ENCODE peak calls at places on chromosomes 6 and 20, in five cellular contexts. One of them, this sample, is unnamed.

GRCh38 chr6:131084982-131085381 is 21.9 kb upstream of the EPB41L2 start:
- DNase-seq in aorta: no peak
- DNase-seq in iPS-NIHi11: peak
- DNase-seq in upper lobe of right lung: no peak
- DNase-seq in prostate gland: no peak
- DNase-seq in this sample: no peak

GRCh38 chr20:50678213-50678898 is 13.0 kb downstream of the RIPOR3 start:
- DNase-seq in aorta: no peak
- DNase-seq in iPS-NIHi11: no peak
- DNase-seq in upper lobe of right lung: no peak
- DNase-seq in prostate gland: no peak
- DNase-seq in this sample: peak

GRCh38 chr20:56779452-56780143 is 150.5 kb downstream of the TFAP2C start:
- DNase-seq in aorta: no peak
- DNase-seq in iPS-NIHi11: no peak
- DNase-seq in upper lobe of right lung: no peak
- DNase-seq in prostate gland: no peak
- DNase-seq in this sample: no peak

GRCh38 chr6:135522975-135523692 is 25.6 kb upstream of the AHI1 start:
- DNase-seq in aorta: no peak
- DNase-seq in iPS-NIHi11: no peak
- DNase-seq in upper lobe of right lung: no peak
- DNase-seq in prostate gland: no peak
- DNase-seq in this sample: peak

GRCh38 chr20:62136283-62137091 is 6.7 kb downstream of the PSMA7 start:
- DNase-seq in aorta: peak
- DNase-seq in iPS-NIHi11: peak
- DNase-seq in upper lobe of right lung: peak
- DNase-seq in prostate gland: peak
- DNase-seq in this sample: peak

GRCh38 chr6:19691465-19692167 is 145.6 kb upstream of the ID4 start:
- DNase-seq in aorta: peak
- DNase-seq in iPS-NIHi11: peak
- DNase-seq in upper lobe of right lung: no peak
- DNase-seq in prostate gland: no peak
- DNase-seq in this sample: no peak

GRCh38 chr6:148973809-148974208 is 227.0 kb downstream of the UST start:
- DNase-seq in aorta: no peak
- DNase-seq in iPS-NIHi11: no peak
- DNase-seq in upper lobe of right lung: no peak
- DNase-seq in prostate gland: no peak
- DNase-seq in this sample: no peak

GRCh38 chr6:52536424-52536916 is 40.4 kb downstream of the TRAM2 start:
- DNase-seq in aorta: no peak
- DNase-seq in iPS-NIHi11: no peak
- DNase-seq in upper lobe of right lung: no peak
- DNase-seq in prostate gland: no peak
- DNase-seq in this sample: no peak

GRCh38 chr20:38001981-38002380 is 31.3 kb downstream of the TTI1 start:
- DNase-seq in aorta: no peak
- DNase-seq in iPS-NIHi11: no peak
- DNase-seq in upper lobe of right lung: no peak
- DNase-seq in prostate gland: no peak
- DNase-seq in this sample: no peak

GRCh38 chr6:145711372-145711771 is 23.9 kb downstream of the EPM2A start:
- DNase-seq in aorta: no peak
- DNase-seq in iPS-NIHi11: no peak
- DNase-seq in upper lobe of right lung: no peak
- DNase-seq in prostate gland: no peak
- DNase-seq in this sample: no peak

GRCh38 chr6:28206527-28207243 is 18.4 kb upstream of the ZSCAN9 start:
- DNase-seq in aorta: no peak
- DNase-seq in iPS-NIHi11: peak
- DNase-seq in upper lobe of right lung: no peak
- DNase-seq in prostate gland: no peak
- DNase-seq in this sample: no peak

GRCh38 chr6:138231399-138231886 is 13.2 kb upstream of the PBOV1 start:
- DNase-seq in aorta: no peak
- DNase-seq in iPS-NIHi11: no peak
- DNase-seq in upper lobe of right lung: no peak
- DNase-seq in prostate gland: peak
- DNase-seq in this sample: no peak

GRCh38 chr6:123094768-123095167 is 98.7 kb downstream of the CLVS2 start:
- DNase-seq in aorta: no peak
- DNase-seq in iPS-NIHi11: no peak
- DNase-seq in upper lobe of right lung: no peak
- DNase-seq in prostate gland: no peak
- DNase-seq in this sample: no peak

GRCh38 chr6:9520417-9521151 is 894.3 kb downstream of the TFAP2A start:
- DNase-seq in aorta: no peak
- DNase-seq in iPS-NIHi11: no peak
- DNase-seq in upper lobe of right lung: no peak
- DNase-seq in prostate gland: no peak
- DNase-seq in this sample: peak

GRCh38 chr20:46051556-46052323 is 22.7 kb downstream of the SLC12A5 start:
- DNase-seq in aorta: no peak
- DNase-seq in iPS-NIHi11: peak
- DNase-seq in upper lobe of right lung: no peak
- DNase-seq in prostate gland: no peak
- DNase-seq in this sample: peak

GRCh38 chr20:61567204-61567603 is 315.1 kb downstream of the CDH4 start:
- DNase-seq in aorta: peak
- DNase-seq in iPS-NIHi11: peak
- DNase-seq in upper lobe of right lung: no peak
- DNase-seq in prostate gland: no peak
- DNase-seq in this sample: no peak

GRCh38 chr20:51651921-51652549 is 109.5 kb upstream of the NFATC2 start:
- DNase-seq in aorta: no peak
- DNase-seq in iPS-NIHi11: no peak
- DNase-seq in upper lobe of right lung: no peak
- DNase-seq in prostate gland: no peak
- DNase-seq in this sample: no peak

GRCh38 chr6:157405986-157406385 is 25.0 kb downstream of the ZDHHC14 start:
- DNase-seq in aorta: no peak
- DNase-seq in iPS-NIHi11: no peak
- DNase-seq in upper lobe of right lung: no peak
- DNase-seq in prostate gland: no peak
- DNase-seq in this sample: peak

GRCh38 chr20:13552061-13552460 is 86.7 kb downstream of the TASP1 start:
- DNase-seq in aorta: no peak
- DNase-seq in iPS-NIHi11: no peak
- DNase-seq in upper lobe of right lung: no peak
- DNase-seq in prostate gland: no peak
- DNase-seq in this sample: no peak

GRCh38 chr20:10033905-10034304 is 882 bp upstream of the ANKEF1 start:
- DNase-seq in aorta: no peak
- DNase-seq in iPS-NIHi11: no peak
- DNase-seq in upper lobe of right lung: no peak
- DNase-seq in prostate gland: no peak
- DNase-seq in this sample: no peak

GRCh38 chr20:20084296-20084752 is 32.0 kb downstream of the CFAP61 start:
- DNase-seq in aorta: no peak
- DNase-seq in iPS-NIHi11: no peak
- DNase-seq in upper lobe of right lung: no peak
- DNase-seq in prostate gland: no peak
- DNase-seq in this sample: no peak

GRCh38 chr6:30885999-30886896 is 1.9 kb downstream of the DDR1 start:
- DNase-seq in aorta: no peak
- DNase-seq in iPS-NIHi11: peak
- DNase-seq in upper lobe of right lung: peak
- DNase-seq in prostate gland: peak
- DNase-seq in this sample: peak

GRCh38 chr20:31562241-31562640 is 42.8 kb upstream of the ID1 start:
- DNase-seq in aorta: no peak
- DNase-seq in iPS-NIHi11: no peak
- DNase-seq in upper lobe of right lung: no peak
- DNase-seq in prostate gland: no peak
- DNase-seq in this sample: peak

GRCh38 chr20:32358632-32358882 is 426 bp downstream of the ASXL1 start:
- DNase-seq in aorta: no peak
- DNase-seq in iPS-NIHi11: no peak
- DNase-seq in upper lobe of right lung: no peak
- DNase-seq in prostate gland: no peak
- DNase-seq in this sample: no peak

GRCh38 chr6:157541618-157542404 is 160.8 kb downstream of the ZDHHC14 start:
- DNase-seq in aorta: no peak
- DNase-seq in iPS-NIHi11: no peak
- DNase-seq in upper lobe of right lung: no peak
- DNase-seq in prostate gland: no peak
- DNase-seq in this sample: no peak

GRCh38 chr6:76742919-76743318 is 670.5 kb upstream of the IMPG1 start:
- DNase-seq in aorta: no peak
- DNase-seq in iPS-NIHi11: no peak
- DNase-seq in upper lobe of right lung: no peak
- DNase-seq in prostate gland: no peak
- DNase-seq in this sample: peak

GRCh38 chr6:89818977-89819335 is 638 bp downstream of the MDN1 start:
- DNase-seq in aorta: no peak
- DNase-seq in iPS-NIHi11: no peak
- DNase-seq in upper lobe of right lung: no peak
- DNase-seq in prostate gland: peak
- DNase-seq in this sample: peak

GRCh38 chr6:90401933-90402830 is 105.5 kb upstream of the BACH2 start:
- DNase-seq in aorta: no peak
- DNase-seq in iPS-NIHi11: no peak
- DNase-seq in upper lobe of right lung: no peak
- DNase-seq in prostate gland: no peak
- DNase-seq in this sample: no peak

GRCh38 chr6:484086-484728 is 92.7 kb downstream of the IRF4 start:
- DNase-seq in aorta: no peak
- DNase-seq in iPS-NIHi11: no peak
- DNase-seq in upper lobe of right lung: no peak
- DNase-seq in prostate gland: no peak
- DNase-seq in this sample: no peak

GRCh38 chr20:40991181-40991889 is 37.3 kb upstream of the TOP1 start:
- DNase-seq in aorta: no peak
- DNase-seq in iPS-NIHi11: no peak
- DNase-seq in upper lobe of right lung: peak
- DNase-seq in prostate gland: no peak
- DNase-seq in this sample: no peak

GRCh38 chr20:4152696-4153235 is 137.4 kb upstream of the RNF24 start:
- DNase-seq in aorta: peak
- DNase-seq in iPS-NIHi11: no peak
- DNase-seq in upper lobe of right lung: peak
- DNase-seq in prostate gland: no peak
- DNase-seq in this sample: no peak